ENCODE peak calls at places on chromosomes 3 and 15, in six cellular contexts. F is IMR-90, V is neuronal stem cell, G is trophoblast cell, R is H9, C is H1. T is an unnamed sample.

GRCh38 chr3:117349566-117349965 is 640.0 kb downstream of the TUSC7 start:
- DNase-seq in F (no peak), V (no peak), G (no peak), R (no peak), C (no peak), T (no peak)

GRCh38 chr15:91908401-91908800 is 54.9 kb downstream of the SLCO3A1 start:
- DNase-seq in F (peak; percentile 63), V (no peak), G (no peak), R (no peak), C (no peak), T (peak; percentile 10)

GRCh38 chr3:127551971-127552370 is 38.6 kb downstream of the TPRA1 start:
- DNase-seq in F (no peak), V (no peak), G (no peak), R (no peak), C (no peak), T (no peak)

GRCh38 chr3:193008654-193009053 is 91.0 kb upstream of the MB21D2 start:
- DNase-seq in F (no peak), V (no peak), G (no peak), R (no peak), C (no peak), T (no peak)

GRCh38 chr3:134605506-134605905 is 45.3 kb downstream of the KY start:
- DNase-seq in F (no peak), V (no peak), G (no peak), R (no peak), C (no peak), T (no peak)

GRCh38 chr3:45644467-45645201 is 44.6 kb upstream of the SACM1L start:
- DNase-seq in F (peak; percentile 93), V (no peak), G (peak; percentile 86), R (no peak), C (no peak), T (peak; percentile 87)

GRCh38 chr15:91100561-91101355 is 701 bp downstream of the SV2B start:
- DNase-seq in F (peak; percentile 7), V (no peak), G (peak; percentile 12), R (no peak), C (peak; percentile 50), T (peak; percentile 3)

GRCh38 chr15:94584833-94585244 is 353.5 kb downstream of the MCTP2 start:
- DNase-seq in F (no peak), V (no peak), G (no peak), R (no peak), C (no peak), T (no peak)

GRCh38 chr3:157573780-157574378 is 70.7 kb upstream of the VEPH1 start:
- DNase-seq in F (peak; percentile 43), V (no peak), G (no peak), R (no peak), C (no peak), T (peak; percentile 8)

GRCh38 chr3:22724439-22724838 is 478.7 kb upstream of the UBE2E2 start:
- DNase-seq in F (no peak), V (no peak), G (no peak), R (no peak), C (no peak), T (no peak)
- H3K27ac ChIP-seq in F (no peak overlapping the region), V (no peak overlapping the region), G (no peak overlapping the region), R (no peak overlapping the region), C (no peak overlapping the region), T (no peak overlapping the region)

DNA sequence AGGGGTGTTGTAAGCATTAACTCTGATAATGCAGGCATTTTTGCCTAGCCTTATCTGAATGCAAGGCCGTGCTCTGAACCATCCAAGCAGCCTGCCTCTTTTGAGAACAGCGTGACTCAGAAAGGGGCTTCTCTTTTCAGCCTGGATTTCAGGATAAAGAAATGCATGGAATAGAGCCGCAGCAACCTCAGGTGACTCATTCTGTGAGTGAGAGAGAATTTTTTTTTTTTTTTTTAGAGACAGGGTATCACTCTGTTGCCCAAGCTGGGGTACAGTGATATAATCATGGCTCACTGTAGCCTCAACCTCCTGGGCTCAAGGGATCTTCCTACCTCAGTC is 20.6 kb upstream of the PDE8A start:
- DNase-seq in F (peak; percentile 91), V (no peak), G (peak; percentile 46), R (no peak), C (no peak), T (peak; percentile 66)
- H3K18ac ChIP-seq in F (no peak overlapping the region), V (no peak overlapping the region), G (no peak overlapping the region), R (no peak overlapping the region), C (no peak overlapping the region), T (no peak overlapping the region)

GRCh38 chr15:100093211-100094126 is 248.3 kb downstream of the ADAMTS17 start:
- DNase-seq in F (peak; percentile 88), V (no peak), G (peak; percentile 71), R (no peak), C (no peak), T (peak; percentile 87)
- H2AFZ ChIP-seq in F (peak overlapping the region; percentile 4), V (no peak overlapping the region), G (no peak overlapping the region), R (no peak overlapping the region), C (no peak overlapping the region), T (no peak overlapping the region)

GRCh38 chr15:48722764-48723661 is 77.5 kb upstream of the FBN1 start:
- DNase-seq in F (peak; percentile 94), V (no peak), G (peak; percentile 83), R (no peak), C (no peak), T (peak; percentile 90)
- H3K27ac ChIP-seq in F (peak overlapping the region; percentile 16), V (no peak overlapping the region), G (no peak overlapping the region), R (no peak overlapping the region), C (no peak overlapping the region), T (no peak overlapping the region)

GRCh38 chr15:65516997-65517865 is at the start of gene DPP8:
- DNase-seq in F (peak; percentile 94), V (peak; percentile 87), G (peak; percentile 96), R (peak; percentile 96), C (peak; percentile 97), T (peak; percentile 96)
- H3K18ac ChIP-seq in F (peak within 1 kb of the TSS; percentile 47), V (peak within 1 kb of the TSS; percentile 96), G (peak within 1 kb of the TSS; percentile 88), R (peak within 1 kb of the TSS; percentile 76), C (peak within 1 kb of the TSS; percentile 84), T (peak within 1 kb of the TSS; percentile 99)